ENCODE peak calls at places on chromosomes 5 and 9, in seven cellular contexts. One of them, this sample, is unnamed.

GRCh38 chr9:117936185-117936758 is 232.1 kb downstream of the TLR4 start:
- DNase-seq in WERI-Rb-1: no peak
- DNase-seq in mesendoderm: no peak
- DNase-seq in GM04503: no peak
- DNase-seq in endothelial cell of umbilical vein: no peak
- DNase-seq in heart right ventricle: no peak
- DNase-seq in memory B cell: peak; percentile 36
- DNase-seq in this sample: no peak

GRCh38 chr5:15008476-15008875 is 136.9 kb upstream of the ANKH start:
- DNase-seq in heart right ventricle: peak; percentile 87
- DNase-seq in endothelial cell of umbilical vein: peak; percentile 91
- DNase-seq in GM04503: peak; percentile 82
- DNase-seq in memory B cell: no peak
- DNase-seq in mesendoderm: peak; percentile 78
- DNase-seq in WERI-Rb-1: no peak
- DNase-seq in this sample: no peak

GRCh38 chr5:88778736-88779135 is 104.2 kb downstream of the MEF2C start:
- DNase-seq in mesendoderm: no peak
- DNase-seq in GM04503: no peak
- DNase-seq in memory B cell: no peak
- DNase-seq in WERI-Rb-1: no peak
- DNase-seq in heart right ventricle: no peak
- DNase-seq in endothelial cell of umbilical vein: no peak
- DNase-seq in this sample: no peak

GRCh38 chr9:121067655-121068054 is 7.1 kb upstream of the CNTRL start:
- DNase-seq in heart right ventricle: no peak
- DNase-seq in endothelial cell of umbilical vein: no peak
- DNase-seq in mesendoderm: no peak
- DNase-seq in memory B cell: no peak
- DNase-seq in GM04503: no peak
- DNase-seq in WERI-Rb-1: no peak
- DNase-seq in this sample: no peak

GRCh38 chr5:118956727-118957126 is 31.6 kb downstream of the DTWD2 start:
- DNase-seq in heart right ventricle: no peak
- DNase-seq in GM04503: peak; percentile 1
- DNase-seq in endothelial cell of umbilical vein: peak; percentile 9
- DNase-seq in mesendoderm: peak; percentile 23
- DNase-seq in memory B cell: no peak
- DNase-seq in WERI-Rb-1: no peak
- DNase-seq in this sample: peak; percentile 4

GRCh38 chr9:15142903-15143534 is 164.0 kb downstream of the TTC39B start:
- DNase-seq in heart right ventricle: no peak
- DNase-seq in GM04503: no peak
- DNase-seq in mesendoderm: peak; percentile 83
- DNase-seq in WERI-Rb-1: peak; percentile 15
- DNase-seq in memory B cell: peak; percentile 1
- DNase-seq in endothelial cell of umbilical vein: peak; percentile 72
- DNase-seq in this sample: peak; percentile 63

GRCh38 chr5:17354265-17354664 is 136.8 kb downstream of the BASP1 start:
- DNase-seq in WERI-Rb-1: no peak
- DNase-seq in memory B cell: no peak
- DNase-seq in endothelial cell of umbilical vein: no peak
- DNase-seq in heart right ventricle: no peak
- DNase-seq in mesendoderm: no peak
- DNase-seq in GM04503: no peak
- DNase-seq in this sample: no peak

GRCh38 chr5:78275998-78276543 is 18.4 kb downstream of the AP3B1 start:
- DNase-seq in GM04503: no peak
- DNase-seq in mesendoderm: no peak
- DNase-seq in WERI-Rb-1: no peak
- DNase-seq in memory B cell: no peak
- DNase-seq in endothelial cell of umbilical vein: no peak
- DNase-seq in heart right ventricle: no peak
- DNase-seq in this sample: no peak

GRCh38 chr5:116394186-116394867 is 180.3 kb downstream of the SEMA6A start:
- DNase-seq in GM04503: peak; percentile 4
- DNase-seq in WERI-Rb-1: no peak
- DNase-seq in mesendoderm: no peak
- DNase-seq in memory B cell: no peak
- DNase-seq in heart right ventricle: no peak
- DNase-seq in endothelial cell of umbilical vein: no peak
- DNase-seq in this sample: no peak

GRCh38 chr5:39283231-39283818 is 64.0 kb upstream of the FYB1 start:
- DNase-seq in endothelial cell of umbilical vein: peak; percentile 76
- DNase-seq in memory B cell: peak; percentile 52
- DNase-seq in mesendoderm: peak; percentile 94
- DNase-seq in WERI-Rb-1: peak; percentile 50
- DNase-seq in GM04503: peak; percentile 24
- DNase-seq in heart right ventricle: peak; percentile 34
- DNase-seq in this sample: peak; percentile 81

This sample was measured in Jurkat, Clone E6-1.